ENCODE peak calls at places on chromosomes 16 and 17, in six cellular contexts. One of them, this sample, is unnamed.

GRCh38 chr16:63302841-63303240 is 1266.6 kb upstream of the CDH8 start:
- DNase-seq in fibroblast of pulmonary artery: no peak
- DNase-seq in bronchial epithelial cell: no peak
- DNase-seq in left ventricle myocardium inferior: no peak
- DNase-seq in choroid plexus epithelial cell: no peak
- DNase-seq in coronary artery: no peak
- DNase-seq in this sample: no peak

GRCh38 chr17:42010898-42011516 is 6.2 kb downstream of the DNAJC7 start:
- DNase-seq in bronchial epithelial cell: peak
- DNase-seq in choroid plexus epithelial cell: peak
- DNase-seq in coronary artery: no peak
- DNase-seq in fibroblast of pulmonary artery: peak
- DNase-seq in left ventricle myocardium inferior: no peak
- DNase-seq in this sample: no peak

GRCh38 chr16:27322858-27323780 is 9.3 kb downstream of the IL4R start:
- DNase-seq in choroid plexus epithelial cell: no peak
- DNase-seq in left ventricle myocardium inferior: no peak
- DNase-seq in bronchial epithelial cell: peak
- DNase-seq in fibroblast of pulmonary artery: no peak
- DNase-seq in coronary artery: no peak
- DNase-seq in this sample: no peak

GRCh38 chr16:14354561-14355351 is 275.3 kb downstream of the PARN start:
- DNase-seq in coronary artery: no peak
- DNase-seq in fibroblast of pulmonary artery: peak
- DNase-seq in left ventricle myocardium inferior: no peak
- DNase-seq in choroid plexus epithelial cell: peak
- DNase-seq in bronchial epithelial cell: peak
- DNase-seq in this sample: no peak

GRCh38 chr17:323721-324139 is 28.9 kb downstream of the RPH3AL start:
- DNase-seq in coronary artery: no peak
- DNase-seq in left ventricle myocardium inferior: no peak
- DNase-seq in bronchial epithelial cell: no peak
- DNase-seq in fibroblast of pulmonary artery: no peak
- DNase-seq in choroid plexus epithelial cell: no peak
- DNase-seq in this sample: no peak

GRCh38 chr16:81066700-81067099 is 10.3 kb downstream of the C16orf46 start:
- DNase-seq in left ventricle myocardium inferior: no peak
- DNase-seq in fibroblast of pulmonary artery: no peak
- DNase-seq in bronchial epithelial cell: no peak
- DNase-seq in choroid plexus epithelial cell: no peak
- DNase-seq in coronary artery: no peak
- DNase-seq in this sample: no peak

GRCh38 chr16:82023206-82023605 is 11.8 kb upstream of the HSD17B2 start:
- DNase-seq in coronary artery: no peak
- DNase-seq in choroid plexus epithelial cell: no peak
- DNase-seq in bronchial epithelial cell: no peak
- DNase-seq in left ventricle myocardium inferior: no peak
- DNase-seq in fibroblast of pulmonary artery: no peak
- DNase-seq in this sample: no peak

GRCh38 chr16:3065069-3065741 is at the start of gene IL32:
- DNase-seq in coronary artery: no peak
- DNase-seq in choroid plexus epithelial cell: peak
- DNase-seq in left ventricle myocardium inferior: peak
- DNase-seq in fibroblast of pulmonary artery: peak
- DNase-seq in bronchial epithelial cell: peak
- DNase-seq in this sample: peak

GRCh38 chr16:84117482-84117843 is 721 bp upstream of the MBTPS1 start:
- DNase-seq in fibroblast of pulmonary artery: peak
- DNase-seq in bronchial epithelial cell: peak
- DNase-seq in coronary artery: no peak
- DNase-seq in choroid plexus epithelial cell: peak
- DNase-seq in left ventricle myocardium inferior: no peak
- DNase-seq in this sample: no peak

GRCh38 chr16:66740533-66740932 is 10.9 kb downstream of the DYNC1LI2 start:
- DNase-seq in bronchial epithelial cell: peak
- DNase-seq in fibroblast of pulmonary artery: peak
- DNase-seq in choroid plexus epithelial cell: peak
- DNase-seq in coronary artery: no peak
- DNase-seq in left ventricle myocardium inferior: no peak
- DNase-seq in this sample: no peak

GRCh38 chr16:1946495-1947368 is 3.7 kb upstream of the MSRB1 start:
- DNase-seq in choroid plexus epithelial cell: no peak
- DNase-seq in coronary artery: no peak
- DNase-seq in fibroblast of pulmonary artery: no peak
- DNase-seq in bronchial epithelial cell: no peak
- DNase-seq in left ventricle myocardium inferior: no peak
- DNase-seq in this sample: no peak

GRCh38 chr16:84687715-84688114 is 12.1 kb upstream of the USP10 start:
- DNase-seq in choroid plexus epithelial cell: peak
- DNase-seq in coronary artery: no peak
- DNase-seq in fibroblast of pulmonary artery: peak
- DNase-seq in bronchial epithelial cell: peak
- DNase-seq in left ventricle myocardium inferior: no peak
- DNase-seq in this sample: peak

GRCh38 chr17:50051082-50051576 is 4.8 kb upstream of the ITGA3 start:
- DNase-seq in fibroblast of pulmonary artery: peak
- DNase-seq in bronchial epithelial cell: peak
- DNase-seq in left ventricle myocardium inferior: no peak
- DNase-seq in choroid plexus epithelial cell: peak
- DNase-seq in coronary artery: no peak
- DNase-seq in this sample: no peak

GRCh38 chr17:57604771-57605733 is 140.0 kb downstream of the CCDC182 start:
- DNase-seq in bronchial epithelial cell: no peak
- DNase-seq in coronary artery: no peak
- DNase-seq in choroid plexus epithelial cell: peak
- DNase-seq in left ventricle myocardium inferior: peak
- DNase-seq in fibroblast of pulmonary artery: peak
- DNase-seq in this sample: no peak

GRCh38 chr16:84759061-84759460 is 59.3 kb downstream of the USP10 start:
- DNase-seq in bronchial epithelial cell: no peak
- DNase-seq in choroid plexus epithelial cell: peak
- DNase-seq in fibroblast of pulmonary artery: no peak
- DNase-seq in left ventricle myocardium inferior: no peak
- DNase-seq in coronary artery: no peak
- DNase-seq in this sample: no peak

GRCh38 chr17:57603978-57604377 is 141.1 kb downstream of the CCDC182 start:
- DNase-seq in fibroblast of pulmonary artery: no peak
- DNase-seq in bronchial epithelial cell: no peak
- DNase-seq in coronary artery: no peak
- DNase-seq in choroid plexus epithelial cell: no peak
- DNase-seq in left ventricle myocardium inferior: no peak
- DNase-seq in this sample: no peak

GRCh38 chr16:84268231-84268630 is 26.4 kb upstream of the WFDC1 start:
- DNase-seq in coronary artery: no peak
- DNase-seq in left ventricle myocardium inferior: no peak
- DNase-seq in choroid plexus epithelial cell: no peak
- DNase-seq in bronchial epithelial cell: no peak
- DNase-seq in fibroblast of pulmonary artery: no peak
- DNase-seq in this sample: no peak

GRCh38 chr16:77298638-77299360 is 99.6 kb downstream of the SYCE1L start:
- DNase-seq in coronary artery: no peak
- DNase-seq in left ventricle myocardium inferior: no peak
- DNase-seq in bronchial epithelial cell: peak
- DNase-seq in choroid plexus epithelial cell: peak
- DNase-seq in fibroblast of pulmonary artery: peak
- DNase-seq in this sample: peak

GRCh38 chr17:79800325-79801155 is 3.7 kb upstream of the CBX8 start:
- DNase-seq in left ventricle myocardium inferior: no peak
- DNase-seq in choroid plexus epithelial cell: peak
- DNase-seq in fibroblast of pulmonary artery: peak
- DNase-seq in coronary artery: no peak
- DNase-seq in bronchial epithelial cell: no peak
- DNase-seq in this sample: no peak

GRCh38 chr17:50533720-50534148 is 1.2 kb downstream of the EPN3 start:
- DNase-seq in fibroblast of pulmonary artery: peak
- DNase-seq in bronchial epithelial cell: no peak
- DNase-seq in choroid plexus epithelial cell: peak
- DNase-seq in coronary artery: no peak
- DNase-seq in left ventricle myocardium inferior: peak
- DNase-seq in this sample: no peak

GRCh38 chr17:74759941-74760340 is 11.5 kb downstream of the NHERF1 start:
- DNase-seq in coronary artery: no peak
- DNase-seq in fibroblast of pulmonary artery: no peak
- DNase-seq in left ventricle myocardium inferior: no peak
- DNase-seq in bronchial epithelial cell: peak
- DNase-seq in choroid plexus epithelial cell: no peak
- DNase-seq in this sample: no peak

GRCh38 chr17:29883497-29883896 is 46.5 kb downstream of the SSH2 start:
- DNase-seq in coronary artery: no peak
- DNase-seq in fibroblast of pulmonary artery: peak
- DNase-seq in bronchial epithelial cell: no peak
- DNase-seq in choroid plexus epithelial cell: peak
- DNase-seq in left ventricle myocardium inferior: no peak
- DNase-seq in this sample: no peak
- H3K4me3 ChIP-seq in coronary artery: no peak
- H3K4me3 ChIP-seq in fibroblast of pulmonary artery: no peak
- H3K4me3 ChIP-seq in bronchial epithelial cell: no peak
- H3K4me3 ChIP-seq in choroid plexus epithelial cell: no peak
- H3K4me3 ChIP-seq in left ventricle myocardium inferior: no peak
- H3K4me3 ChIP-seq in this sample: no peak

DNA sequence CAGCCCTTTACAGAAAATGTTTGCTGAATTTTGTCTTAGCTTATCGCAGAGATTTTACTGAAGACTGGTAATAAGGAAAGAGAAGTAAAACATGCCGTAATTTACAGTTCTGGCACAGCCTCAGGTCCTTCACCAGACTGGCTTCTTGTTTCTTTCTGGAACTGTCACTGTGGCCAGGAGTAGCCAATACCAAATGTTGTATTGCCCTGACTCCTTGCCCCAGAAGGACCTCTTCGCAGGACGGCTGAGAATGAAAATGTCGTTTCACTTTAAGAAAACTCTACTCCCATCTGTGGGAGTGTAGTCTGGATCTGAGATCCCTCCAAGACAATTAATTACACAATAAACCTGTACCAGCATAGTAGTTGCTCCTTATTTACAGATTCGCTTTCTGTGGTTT is 95.0 kb upstream of the GOT2 start:
- DNase-seq in coronary artery: no peak
- DNase-seq in choroid plexus epithelial cell: no peak
- DNase-seq in bronchial epithelial cell: no peak
- DNase-seq in fibroblast of pulmonary artery: peak
- DNase-seq in left ventricle myocardium inferior: no peak
- DNase-seq in this sample: no peak
- H3K4me3 ChIP-seq in coronary artery: no peak
- H3K4me3 ChIP-seq in choroid plexus epithelial cell: no peak
- H3K4me3 ChIP-seq in bronchial epithelial cell: no peak
- H3K4me3 ChIP-seq in fibroblast of pulmonary artery: no peak
- H3K4me3 ChIP-seq in left ventricle myocardium inferior: no peak
- H3K4me3 ChIP-seq in this sample: no peak

DNA sequence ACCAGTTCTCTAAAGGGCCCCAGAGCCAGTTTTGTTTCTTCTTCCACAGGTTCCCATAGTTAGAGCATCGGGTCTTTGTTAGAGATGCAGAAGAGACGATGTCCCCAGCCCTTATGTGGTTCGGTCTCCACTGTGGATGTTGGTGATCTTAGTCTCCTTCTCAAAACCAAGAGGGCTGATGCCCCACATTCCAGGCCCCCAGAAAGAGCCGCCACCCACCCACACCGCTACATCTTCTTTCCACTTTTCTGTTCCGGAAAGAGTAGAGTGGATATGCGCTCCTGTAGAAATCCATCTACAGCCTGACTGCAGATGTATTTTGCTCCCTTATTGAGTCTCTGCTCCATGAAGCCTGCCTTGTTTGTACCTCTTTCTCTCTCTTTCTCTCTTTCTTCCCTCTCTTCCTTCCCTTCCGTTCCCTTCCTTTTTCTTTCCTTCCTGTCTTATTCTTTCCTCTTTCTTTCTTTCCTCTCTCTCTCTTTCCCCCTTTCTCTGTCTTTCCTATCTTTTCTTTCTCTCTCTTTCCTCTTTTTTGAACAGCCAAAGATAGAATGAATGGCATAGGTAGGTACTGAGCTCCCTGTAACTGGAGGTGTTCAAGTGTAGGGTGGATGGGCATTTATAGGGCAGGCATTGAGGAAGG is 224.3 kb downstream of the SEC14L1 start:
- DNase-seq in choroid plexus epithelial cell: no peak
- DNase-seq in fibroblast of pulmonary artery: no peak
- DNase-seq in coronary artery: no peak
- DNase-seq in left ventricle myocardium inferior: no peak
- DNase-seq in bronchial epithelial cell: no peak
- DNase-seq in this sample: no peak
- H3K4me3 ChIP-seq in choroid plexus epithelial cell: no peak
- H3K4me3 ChIP-seq in fibroblast of pulmonary artery: no peak
- H3K4me3 ChIP-seq in coronary artery: peak
- H3K4me3 ChIP-seq in left ventricle myocardium inferior: no peak
- H3K4me3 ChIP-seq in bronchial epithelial cell: no peak
- H3K4me3 ChIP-seq in this sample: no peak

GRCh38 chr17:75898065-75898464 is 1.3 kb upstream of the TRIM65 start:
- DNase-seq in choroid plexus epithelial cell: no peak
- DNase-seq in coronary artery: no peak
- DNase-seq in bronchial epithelial cell: no peak
- DNase-seq in fibroblast of pulmonary artery: no peak
- DNase-seq in left ventricle myocardium inferior: no peak
- DNase-seq in this sample: no peak

GRCh38 chr17:75898791-75899190 is 2.0 kb upstream of the TRIM65 start:
- DNase-seq in bronchial epithelial cell: no peak
- DNase-seq in left ventricle myocardium inferior: no peak
- DNase-seq in coronary artery: no peak
- DNase-seq in choroid plexus epithelial cell: no peak
- DNase-seq in fibroblast of pulmonary artery: no peak
- DNase-seq in this sample: no peak

GRCh38 chr17:75896360-75897075 is at the start of gene TRIM65:
- DNase-seq in bronchial epithelial cell: peak
- DNase-seq in left ventricle myocardium inferior: peak
- DNase-seq in choroid plexus epithelial cell: peak
- DNase-seq in coronary artery: peak
- DNase-seq in fibroblast of pulmonary artery: peak
- DNase-seq in this sample: peak

GRCh38 chr17:75899353-75899752 is 2.6 kb upstream of the TRIM65 start:
- DNase-seq in coronary artery: no peak
- DNase-seq in left ventricle myocardium inferior: no peak
- DNase-seq in fibroblast of pulmonary artery: no peak
- DNase-seq in choroid plexus epithelial cell: no peak
- DNase-seq in bronchial epithelial cell: no peak
- DNase-seq in this sample: no peak

DNA sequence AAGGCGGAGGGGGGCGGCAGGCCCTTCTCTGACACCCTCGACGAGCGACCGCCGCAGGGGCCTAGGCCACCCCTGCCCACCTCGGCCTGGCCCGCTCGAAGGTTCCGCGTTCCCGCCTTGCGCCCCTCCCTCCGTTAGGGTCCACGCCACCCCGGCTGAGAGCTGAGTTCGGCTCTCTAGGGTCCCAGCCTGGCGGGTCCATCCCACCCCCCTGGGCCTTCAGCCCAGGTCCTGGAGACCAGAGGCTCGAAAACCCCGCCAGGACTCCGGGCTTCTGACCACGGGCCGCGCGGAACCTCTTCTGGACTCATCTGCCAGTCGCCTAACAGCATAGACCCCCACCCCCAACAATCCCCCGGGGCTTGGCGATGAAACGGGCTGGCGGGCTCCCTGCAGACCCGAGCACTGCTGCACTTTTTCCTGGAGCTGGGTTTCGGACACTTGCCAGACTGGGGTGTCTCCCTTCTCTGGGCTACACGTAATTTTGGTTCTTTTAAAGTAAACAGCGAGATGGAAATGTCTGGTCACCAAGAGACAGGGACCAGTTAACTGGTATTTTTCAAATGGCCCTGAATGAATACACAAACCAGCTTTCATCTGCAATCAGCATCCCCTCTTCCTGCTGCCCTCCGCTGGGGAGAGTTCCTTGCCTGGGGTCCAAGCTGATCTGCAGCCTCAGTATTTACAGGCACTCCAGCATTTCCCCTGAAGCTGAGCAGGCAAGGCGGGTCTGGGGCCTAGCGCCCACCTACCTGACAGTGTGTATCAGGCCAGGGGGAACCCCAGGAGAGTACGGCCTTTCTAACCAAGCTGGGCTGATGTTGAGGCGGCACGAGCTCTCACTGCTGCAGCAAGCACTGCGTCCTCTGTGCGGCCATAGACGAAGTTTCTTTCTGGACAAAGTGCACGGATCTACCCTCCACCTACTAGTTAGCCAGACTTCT is 597 bp upstream of the TRIM65 start:
- DNase-seq in bronchial epithelial cell: no peak
- DNase-seq in choroid plexus epithelial cell: no peak
- DNase-seq in coronary artery: peak
- DNase-seq in left ventricle myocardium inferior: no peak
- DNase-seq in fibroblast of pulmonary artery: no peak
- DNase-seq in this sample: no peak
- H3K4me3 ChIP-seq in bronchial epithelial cell: peak
- H3K4me3 ChIP-seq in choroid plexus epithelial cell: peak
- H3K4me3 ChIP-seq in coronary artery: peak
- H3K4me3 ChIP-seq in left ventricle myocardium inferior: peak
- H3K4me3 ChIP-seq in fibroblast of pulmonary artery: peak
- H3K4me3 ChIP-seq in this sample: peak